ENCODE peak calls at places on chromosome 3, in six cellular contexts. W is stomach, T is Panc1, K is endothelial cell of umbilical vein, I is transverse colon, U is K562. J is an unnamed sample.

GRCh38 chr3:58497074-58497473 is 5.2 kb downstream of the KCTD6 start:
- DNase-seq in W (no peak), T (no peak), K (no peak), I (no peak), U (no peak), J (no peak)

GRCh38 chr3:183181606-183182005 is 19.1 kb upstream of the LAMP3 start:
- DNase-seq in W (no peak), T (no peak), K (no peak), I (no peak), U (no peak), J (no peak)

GRCh38 chr3:147680820-147681488 is 271.8 kb downstream of the ZIC1 start:
- DNase-seq in W (no peak), T (no peak), K (no peak), I (no peak), U (no peak), J (no peak)

GRCh38 chr3:48125026-48125704 is 63.1 kb downstream of the CDC25A start:
- DNase-seq in W (no peak), T (no peak), K (no peak), I (no peak), U (no peak), J (no peak)

GRCh38 chr3:52291508-52292181 is 4.0 kb downstream of the GLYCTK start:
- DNase-seq in W (no peak), T (no peak), K (no peak), I (peak; percentile 41), U (peak; percentile 57), J (no peak)

GRCh38 chr3:63774776-63775175 is 44.3 kb upstream of the C3orf49 start:
- DNase-seq in W (no peak), T (no peak), K (no peak), I (no peak), U (no peak), J (no peak)

GRCh38 chr3:168828943-168829342 is 733.2 kb upstream of the GOLIM4 start:
- DNase-seq in W (no peak), T (no peak), K (no peak), I (no peak), U (no peak), J (no peak)

GRCh38 chr3:106814231-106814630 is 563.0 kb upstream of the CCDC54 start:
- DNase-seq in W (no peak), T (no peak), K (no peak), I (no peak), U (no peak), J (no peak)

GRCh38 chr3:117735481-117736101 is 1026.0 kb downstream of the TUSC7 start:
- DNase-seq in W (no peak), T (no peak), K (peak; percentile 2), I (no peak), U (no peak), J (no peak)

GRCh38 chr3:195905970-195906864 is 2.1 kb downstream of the TNK2 start:
- DNase-seq in W (no peak), T (no peak), K (no peak), I (no peak), U (no peak), J (no peak)

GRCh38 chr3:27714101-27714526 is 8.0 kb downstream of the EOMES start:
- DNase-seq in W (no peak), T (no peak), K (no peak), I (no peak), U (no peak), J (no peak)

GRCh38 chr3:50671331-50671730 is 3.4 kb upstream of the DOCK3 start:
- DNase-seq in W (no peak), T (no peak), K (peak; percentile 43), I (no peak), U (no peak), J (peak; percentile 14)

GRCh38 chr3:183930069-183930468 is 45.4 kb upstream of the PARL start:
- DNase-seq in W (peak; percentile 62), T (no peak), K (no peak), I (peak; percentile 83), U (no peak), J (no peak)

GRCh38 chr3:192352142-192352541 is 375.2 kb downstream of the FGF12 start:
- DNase-seq in W (no peak), T (no peak), K (no peak), I (no peak), U (no peak), J (no peak)

GRCh38 chr3:161055210-161055609 is 49.9 kb downstream of the B3GALNT1 start:
- DNase-seq in W (no peak), T (no peak), K (no peak), I (no peak), U (no peak), J (no peak)

GRCh38 chr3:149061776-149062175 is 24.6 kb downstream of the HLTF start:
- DNase-seq in W (no peak), T (no peak), K (no peak), I (no peak), U (no peak), J (no peak)

GRCh38 chr3:147197739-147198138 is 208.6 kb downstream of the ZIC4 start:
- DNase-seq in W (no peak), T (no peak), K (no peak), I (no peak), U (no peak), J (no peak)

GRCh38 chr3:152620395-152620794 is 214.5 kb upstream of the P2RY1 start:
- DNase-seq in W (no peak), T (no peak), K (no peak), I (no peak), U (no peak), J (no peak)

GRCh38 chr3:189941679-189942078 is 179.0 kb downstream of the P3H2 start:
- DNase-seq in W (peak; percentile 37), T (no peak), K (peak; percentile 53), I (no peak), U (no peak), J (no peak)

GRCh38 chr3:125375950-125376679 is 990 bp upstream of the ZNF148 start:
- DNase-seq in W (no peak), T (no peak), K (no peak), I (no peak), U (no peak), J (peak; percentile 47)

DNA sequence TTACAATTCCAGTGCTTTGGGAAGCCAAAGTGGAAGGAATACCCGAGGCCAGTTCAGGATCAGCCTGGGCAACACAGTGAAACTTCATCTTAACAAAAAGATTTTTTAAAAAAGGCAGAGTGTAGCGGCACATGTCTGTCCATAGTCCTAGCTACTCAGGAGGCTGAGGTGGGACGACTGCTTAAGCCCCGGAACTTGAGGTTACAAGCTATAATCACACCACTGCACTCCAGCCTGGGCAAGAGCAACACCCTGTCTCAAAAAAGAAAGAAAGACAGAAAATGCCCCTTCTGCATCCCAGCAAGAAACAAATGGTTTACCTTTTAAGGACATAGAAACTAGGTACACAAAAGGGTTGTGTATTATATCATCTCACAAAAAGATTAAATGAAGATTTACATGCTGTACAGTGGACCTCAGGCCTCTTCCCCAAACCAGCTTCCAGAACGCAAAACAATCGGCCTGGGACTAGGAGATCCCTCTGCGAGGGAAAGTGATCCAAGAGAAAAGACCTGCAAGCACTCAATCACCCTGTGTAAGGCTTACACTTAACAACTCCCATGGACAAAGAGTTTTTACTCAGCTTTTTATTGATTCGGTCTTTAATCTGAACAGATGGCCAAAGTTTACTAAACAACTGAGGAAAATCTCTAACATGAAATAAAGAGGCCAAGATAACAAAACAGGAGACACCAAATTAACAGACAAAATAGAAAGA is 21.2 kb downstream of the TFDP2 start:
- DNase-seq in W (no peak), T (no peak), K (no peak), I (no peak), U (no peak), J (no peak)
- TF ChIP-seq POLR2AphosphoS5 in W (no peak), T (no peak), K (no peak), I (no peak), U (no peak), J (no peak)

GRCh38 chr3:180311242-180311641 is 274.5 kb upstream of the PEX5L start:
- DNase-seq in W (no peak), T (no peak), K (no peak), I (no peak), U (no peak), J (no peak)

GRCh38 chr3:180306155-180306554 is 269.4 kb upstream of the PEX5L start:
- DNase-seq in W (no peak), T (no peak), K (no peak), I (no peak), U (no peak), J (no peak)

DNA sequence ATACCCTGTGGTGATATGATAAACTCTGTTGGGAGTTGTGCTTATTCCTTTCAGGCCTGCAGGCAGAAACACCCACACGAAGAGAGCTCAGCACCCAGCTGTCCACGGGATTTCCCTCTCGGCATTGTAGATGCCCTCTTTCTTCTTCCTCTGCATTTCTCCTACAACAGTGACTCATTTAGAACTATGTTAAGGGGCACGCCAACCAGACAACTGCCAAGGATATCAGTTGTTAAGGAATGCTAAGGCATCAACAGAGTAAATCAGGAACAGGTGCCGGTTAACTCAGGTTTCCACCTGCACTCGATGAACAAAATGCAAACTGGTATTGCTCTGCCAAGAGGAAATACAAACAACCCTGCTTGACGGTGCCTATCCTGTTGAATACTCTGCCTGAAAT is 270.0 kb upstream of the PEX5L start:
- DNase-seq in W (no peak), T (no peak), K (no peak), I (no peak), U (no peak), J (peak; percentile 42)
- TF ChIP-seq POLR2AphosphoS5 in W (no peak), T (no peak), K (no peak), I (no peak), U (no peak), J (no peak)

GRCh38 chr3:127688416-127689265 is 15.9 kb downstream of the ABTB1 start:
- DNase-seq in W (no peak), T (no peak), K (no peak), I (peak; percentile 20), U (no peak), J (no peak)
- TF ChIP-seq POLR2AphosphoS5 in W (no peak), T (no peak), K (no peak), I (peak; percentile 8), U (no peak), J (no peak)

GRCh38 chr3:133570937-133571320 is 2.6 kb upstream of the CDV3 start:
- DNase-seq in W (no peak), T (no peak), K (peak; percentile 22), I (no peak), U (no peak), J (no peak)
- TF ChIP-seq POLR2AphosphoS5 in W (no peak), T (no peak), K (no peak), I (no peak), U (no peak), J (no peak)

DNA sequence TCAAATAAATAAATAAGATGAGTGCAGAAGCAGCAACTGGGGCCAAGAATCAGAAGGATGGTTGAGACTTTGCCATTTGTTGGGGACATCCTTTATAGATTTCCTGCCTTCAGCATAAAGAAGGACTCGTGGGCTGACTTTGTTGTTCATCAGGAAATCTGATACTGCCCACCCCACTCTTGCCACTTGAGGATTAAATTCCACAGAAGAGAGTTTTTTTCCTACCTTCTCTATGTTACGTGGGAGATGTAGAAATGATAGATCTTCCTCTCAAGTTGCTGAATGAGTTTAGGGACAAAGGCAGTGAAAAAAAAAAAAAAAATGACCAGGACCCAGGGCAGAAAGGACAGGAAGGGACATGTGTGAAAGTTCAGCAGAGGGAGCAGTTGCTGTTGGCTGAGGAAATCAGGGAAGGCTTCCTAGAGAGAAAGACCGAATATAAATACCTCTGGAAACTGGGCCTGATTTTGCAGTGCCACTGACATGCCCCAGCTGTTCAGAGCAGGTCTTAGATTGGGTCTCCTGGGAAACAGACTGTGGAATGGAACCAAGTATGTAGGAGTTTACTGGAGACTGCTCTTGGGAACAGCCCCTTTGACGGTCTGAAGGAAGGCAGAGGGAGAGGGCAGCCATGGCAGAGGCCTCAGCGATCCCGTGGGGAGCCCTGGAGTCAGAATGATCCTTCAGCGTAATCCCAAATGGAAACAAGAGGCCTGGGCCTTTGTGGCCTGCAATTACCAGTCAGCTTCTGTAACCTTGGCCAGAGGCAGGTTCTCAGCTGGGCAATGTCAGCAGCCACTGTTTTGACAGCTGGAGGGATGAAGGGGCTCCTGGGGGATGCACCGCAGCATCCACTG is 50.9 kb downstream of the C3orf20 start:
- DNase-seq in W (peak; percentile 30), T (no peak), K (no peak), I (peak; percentile 41), U (no peak), J (no peak)
- TF ChIP-seq POLR2AphosphoS5 in W (no peak), T (no peak), K (no peak), I (peak; percentile 46), U (no peak), J (no peak)

J was measured in SK-N-MC.